ENCODE peak calls at places on chromosomes 16 and 17, in four cellular contexts. A is H1, S is HepG2, Q is K562. D is an unnamed sample.

GRCh38 chr17:82649501-82650261 is 1.4 kb upstream of the WDR45B start:
- DNase-seq in A (no peak), S (no peak), Q (no peak), D (no peak)

GRCh38 chr16:83623091-83623730 is 184.6 kb upstream of the HSBP1 start:
- DNase-seq in A (peak; percentile 36), S (no peak), Q (no peak), D (no peak)

GRCh38 chr16:81846105-81846504 is 67.0 kb downstream of the PLCG2 start:
- DNase-seq in A (no peak), S (no peak), Q (no peak), D (no peak)

GRCh38 chr16:17224859-17225258 is 245.9 kb downstream of the XYLT1 start:
- DNase-seq in A (no peak), S (no peak), Q (no peak), D (no peak)

GRCh38 chr16:15483857-15484256 is 49.5 kb downstream of the BMERB1 start:
- DNase-seq in A (no peak), S (no peak), Q (no peak), D (no peak)

GRCh38 chr16:46899443-46900143 is 15.4 kb downstream of the GPT2 start:
- DNase-seq in A (no peak), S (no peak), Q (no peak), D (no peak)

GRCh38 chr17:70029019-70029767 is 45.8 kb upstream of the KCNJ16 start:
- DNase-seq in A (no peak), S (no peak), Q (no peak), D (no peak)

GRCh38 chr17:81513669-81514484 is 1.3 kb upstream of the ACTG1 start:
- DNase-seq in A (peak; percentile 82), S (peak; percentile 72), Q (no peak), D (peak; percentile 71)

GRCh38 chr17:40986920-40987319 is 2.8 kb upstream of the KRT40 start:
- DNase-seq in A (no peak), S (no peak), Q (no peak), D (no peak)

GRCh38 chr16:67652578-67653130 is 7.4 kb downstream of the ACD start:
- DNase-seq in A (peak; percentile 83), S (no peak), Q (peak; percentile 97), D (no peak)

GRCh38 chr16:69934751-69935150 is 16.4 kb upstream of the CLEC18A start:
- DNase-seq in A (no peak), S (no peak), Q (no peak), D (no peak)

GRCh38 chr17:82315703-82316358 is 1.6 kb downstream of the CD7 start:
- DNase-seq in A (no peak), S (no peak), Q (no peak), D (no peak)

GRCh38 chr17:81471804-81472456 is 40.7 kb downstream of the ACTG1 start:
- DNase-seq in A (no peak), S (peak; percentile 42), Q (peak; percentile 99), D (peak; percentile 32)

GRCh38 chr17:77837917-77838316 is 120.6 kb upstream of the TNRC6C start:
- DNase-seq in A (no peak), S (no peak), Q (no peak), D (no peak)

GRCh38 chr17:62134397-62134796 is 69.3 kb upstream of the MED13 start:
- DNase-seq in A (no peak), S (no peak), Q (no peak), D (no peak)

GRCh38 chr16:26856271-26856670 is 210.5 kb upstream of the C16orf82 start:
- DNase-seq in A (no peak), S (no peak), Q (no peak), D (no peak)

GRCh38 chr17:46264456-46265198 is 30.3 kb upstream of the LRRC37A start:
- DNase-seq in A (no peak), S (peak; percentile 56), Q (peak; percentile 20), D (no peak)

GRCh38 chr17:37607637-37608368 is 1.4 kb downstream of the SYNRG start:
- DNase-seq in A (no peak), S (no peak), Q (no peak), D (no peak)

GRCh38 chr16:80092686-80093085 is 448.1 kb upstream of the DYNLRB2 start:
- DNase-seq in A (no peak), S (no peak), Q (no peak), D (no peak)

GRCh38 chr17:28076138-28076537 is 33.7 kb downstream of the NLK start:
- DNase-seq in A (no peak), S (no peak), Q (no peak), D (no peak)

GRCh38 chr16:8645141-8645521 is 23.6 kb downstream of the METTL22 start:
- DNase-seq in A (no peak), S (no peak), Q (no peak), D (no peak)

GRCh38 chr16:81478876-81479496 is 34.4 kb downstream of the CMIP start:
- DNase-seq in A (no peak), S (no peak), Q (no peak), D (peak; percentile 90)

GRCh38 chr17:55661963-55662834 is 60.5 kb downstream of the TMEM100 start:
- DNase-seq in A (no peak), S (no peak), Q (peak; percentile 12), D (peak; percentile 60)

GRCh38 chr17:15966879-15967248 is 21.9 kb downstream of the ADORA2B start:
- DNase-seq in A (peak; percentile 65), S (peak; percentile 35), Q (no peak), D (no peak)

GRCh38 chr17:78265121-78265520 is 33.7 kb downstream of the TMEM235 start:
- DNase-seq in A (no peak), S (no peak), Q (no peak), D (no peak)

GRCh38 chr16:49510676-49511305 is 137.2 kb downstream of the C16orf78 start:
- DNase-seq in A (no peak), S (no peak), Q (no peak), D (no peak)

GRCh38 chr16:6863135-6863534 is 469.5 kb upstream of the RBFOX1 start:
- DNase-seq in A (no peak), S (no peak), Q (no peak), D (no peak)

GRCh38 chr17:1714488-1714979 is 4.4 kb upstream of the TLCD2 start:
- DNase-seq in A (peak; percentile 92), S (peak; percentile 97), Q (peak; percentile 86), D (peak; percentile 96)
- TF ChIP-seq JUN in A (no peak), S (peak; percentile 49), Q (no peak), D (no peak)

GRCh38 chr17:42131971-42132370 is 9.4 kb downstream of the HSPB9 start:
- DNase-seq in A (no peak), S (no peak), Q (no peak), D (peak; percentile 85)
- H3K27ac ChIP-seq in A (no peak overlapping the region), S (no peak overlapping the region), Q (no peak overlapping the region), D (peak overlapping the region; percentile 71)

GRCh38 chr17:8189041-8189710 is 804 bp downstream of the BORCS6 start:
- DNase-seq in A (peak; percentile 54), S (no peak), Q (no peak), D (peak; percentile 37)
- TF ChIP-seq MAX in A (no peak), S (no peak), Q (no peak), D (no peak)

GRCh38 chr17:58312824-58313223 is 15.8 kb downstream of the TSPOAP1 start:
- DNase-seq in A (no peak), S (no peak), Q (no peak), D (no peak)
- TF ChIP-seq JUN in A (no peak), S (no peak), Q (no peak), D (no peak)

GRCh38 chr16:87576191-87576590 is 26.1 kb upstream of the JPH3 start:
- DNase-seq in A (no peak), S (no peak), Q (peak; percentile 32), D (no peak)
- H3K27ac ChIP-seq in A (no peak overlapping the region), S (no peak overlapping the region), Q (no peak overlapping the region), D (no peak overlapping the region)

DNA sequence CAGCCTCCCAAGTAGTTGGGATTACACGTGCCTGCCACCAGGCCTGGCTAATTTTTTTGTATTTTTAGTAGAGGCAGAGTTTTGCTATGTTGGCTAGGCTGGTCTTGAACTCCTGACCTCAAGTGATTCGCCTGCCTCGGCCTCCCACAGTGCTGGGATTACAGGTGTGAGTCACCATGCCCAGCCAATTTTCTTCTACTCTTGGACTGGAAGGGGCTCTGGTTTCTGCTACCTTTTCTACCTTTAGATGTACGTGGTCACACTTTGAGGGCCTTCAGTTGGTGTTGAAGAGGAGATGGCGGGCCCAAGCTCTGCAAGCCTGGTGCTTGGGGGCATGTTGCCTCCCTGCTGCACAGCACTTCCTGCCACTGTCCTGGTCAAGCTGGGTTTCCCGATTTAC is 173.6 kb downstream of the PRKCA start:
- DNase-seq in A (no peak), S (no peak), Q (no peak), D (no peak)
- TF ChIP-seq MAX in A (no peak), S (no peak), Q (no peak), D (no peak)

GRCh38 chr17:76161113-76161512 is 20.1 kb upstream of the FOXJ1 start:
- DNase-seq in A (no peak), S (no peak), Q (no peak), D (no peak)
- TF ChIP-seq JUN in A (no peak), S (no peak), Q (no peak), D (no peak)

GRCh38 chr17:16977932-16978331 is 6.0 kb upstream of the TNFRSF13B start:
- DNase-seq in A (peak; percentile 17), S (no peak), Q (no peak), D (no peak)

GRCh38 chr17:16981928-16982327 is 10.0 kb upstream of the TNFRSF13B start:
- DNase-seq in A (peak; percentile 39), S (no peak), Q (no peak), D (no peak)

GRCh38 chr17:16976686-16977550 is 5.0 kb upstream of the TNFRSF13B start:
- DNase-seq in A (peak; percentile 35), S (no peak), Q (no peak), D (no peak)

GRCh38 chr17:16980061-16980460 is 8.1 kb upstream of the TNFRSF13B start:
- DNase-seq in A (peak; percentile 27), S (no peak), Q (no peak), D (no peak)

DNA sequence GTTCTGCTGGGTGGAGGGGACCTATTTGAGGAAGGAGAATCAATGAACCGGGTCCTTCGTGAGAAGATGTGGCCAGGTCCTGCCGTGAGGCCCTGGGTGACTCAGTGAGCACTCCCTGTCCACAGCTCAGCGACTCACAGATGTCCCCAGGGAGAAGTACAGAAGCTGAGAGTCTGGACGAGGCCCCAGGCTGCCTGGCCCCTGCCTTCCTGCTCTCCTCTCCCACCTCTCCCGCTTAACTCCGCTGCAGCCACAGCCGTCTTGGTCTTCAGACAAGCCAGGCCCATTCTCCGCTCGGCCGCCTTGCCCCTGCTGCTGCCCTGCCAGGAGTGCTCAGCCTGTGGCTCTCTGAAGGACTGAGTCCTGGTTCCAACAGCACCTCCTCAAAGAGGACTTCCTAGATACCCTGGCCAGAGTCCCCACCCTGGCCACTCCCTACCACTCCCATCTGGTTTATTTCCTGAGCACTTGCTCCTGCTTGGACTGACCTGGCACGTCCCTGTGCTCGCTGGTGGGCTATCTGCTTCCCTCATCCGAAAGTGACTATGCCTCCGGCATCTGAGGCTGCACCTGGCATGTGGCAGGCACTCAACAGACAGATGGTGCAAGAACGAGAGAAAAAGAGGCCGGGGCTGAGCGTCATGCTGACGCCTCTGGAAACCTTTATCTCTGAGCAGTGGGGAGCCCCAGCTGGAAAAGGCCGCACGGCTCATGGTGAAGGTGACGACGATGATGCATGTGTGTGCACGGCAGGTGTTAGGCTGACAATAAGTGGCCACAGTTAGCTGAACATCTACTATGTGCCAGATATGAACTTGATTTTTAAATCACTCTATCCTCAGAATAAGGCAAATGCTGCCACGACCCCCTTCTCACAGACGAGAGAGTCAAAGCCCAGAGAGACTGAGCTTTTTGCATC is 9.2 kb upstream of the TNFRSF13B start:
- DNase-seq in A (peak; percentile 43), S (no peak), Q (no peak), D (no peak)
- H3K27ac ChIP-seq in A (no peak overlapping the region), S (no peak overlapping the region), Q (no peak overlapping the region), D (no peak overlapping the region)

D was measured in endothelial cell of umbilical vein.